ENCODE peak calls at places on chromosomes 11 and 22, in nine cellular contexts. H, C, Y, A, V, T, W, L and U are unnamed samples.

GRCh38 chr11:70431611-70432010 is 33.3 kb downstream of the CTTN start:
- DNase-seq in V (no peak), W (no peak), Y (no peak), C (no peak), L (no peak), A (no peak), H (no peak), T (no peak), U (no peak)

GRCh38 chr22:29308791-29309262 is 2.4 kb downstream of the GAS2L1 start:
- DNase-seq in H (no peak), W (no peak), C (peak; percentile 76), V (no peak), T (no peak), Y (peak; percentile 16), A (no peak), L (no peak), U (peak; percentile 70)

GRCh38 chr22:37804502-37804885 is 3.2 kb upstream of the GCAT start:
- DNase-seq in V (peak; percentile 38), L (no peak), T (no peak), W (no peak), H (no peak), C (peak; percentile 42), Y (peak; percentile 34), A (no peak), U (no peak)

GRCh38 chr11:75492181-75492820 is 33.4 kb downstream of the GDPD5 start:
- DNase-seq in V (no peak), H (no peak), L (no peak), W (no peak), C (no peak), A (no peak), Y (peak; percentile 21), T (no peak), U (no peak)

GRCh38 chr22:50361222-50361621 is 18.1 kb downstream of the PPP6R2 start:
- DNase-seq in W (no peak), H (no peak), T (no peak), Y (no peak), L (no peak), A (no peak), C (no peak), V (no peak), U (no peak)

GRCh38 chr11:94776351-94777321 is 8.5 kb downstream of the AMOTL1 start:
- DNase-seq in W (no peak), L (no peak), H (no peak), T (no peak), C (peak; percentile 83), V (no peak), A (no peak), Y (no peak), U (no peak)

GRCh38 chr11:62145261-62145871 is 21.6 kb downstream of the INCENP start:
- DNase-seq in C (no peak), A (no peak), Y (no peak), W (no peak), H (no peak), T (peak; percentile 23), L (peak; percentile 10), V (no peak), U (peak; percentile 14)

GRCh38 chr11:130666781-130667251 is 218.4 kb downstream of the ADAMTS15 start:
- DNase-seq in Y (no peak), W (no peak), T (no peak), V (no peak), C (peak; percentile 50), H (no peak), A (no peak), L (no peak), U (no peak)

GRCh38 chr11:119741369-119742262 is 12.6 kb upstream of the NECTIN1 start:
- DNase-seq in T (no peak), C (peak; percentile 45), L (peak; percentile 70), W (peak; percentile 52), V (peak; percentile 49), A (no peak), Y (peak; percentile 67), H (no peak), U (no peak)

GRCh38 chr11:28618426-28618825 is 510.2 kb downstream of the METTL15 start:
- DNase-seq in V (no peak), H (no peak), A (no peak), L (no peak), Y (no peak), T (no peak), C (peak; percentile 22), W (no peak), U (no peak)

GRCh38 chr11:7673724-7674434 is 579 bp upstream of the CYB5R2 start:
- DNase-seq in T (no peak), Y (no peak), V (no peak), H (peak; percentile 66), C (peak; percentile 48), L (peak; percentile 67), W (no peak), A (no peak), U (no peak)

GRCh38 chr11:8948901-8949300 is 6.1 kb upstream of the ASCL3 start:
- DNase-seq in A (no peak), T (no peak), W (no peak), H (no peak), Y (no peak), V (no peak), C (no peak), L (no peak), U (no peak)

GRCh38 chr22:31081963-31082605 is 966 bp downstream of the SMTN start:
- DNase-seq in V (no peak), W (no peak), H (no peak), A (no peak), T (no peak), Y (no peak), L (no peak), C (peak; percentile 86), U (no peak)

GRCh38 chr11:44566952-44567875 is 1.8 kb downstream of the CD82 start:
- DNase-seq in Y (no peak), W (no peak), A (no peak), T (no peak), H (no peak), V (no peak), L (no peak), C (no peak), U (no peak)

GRCh38 chr11:8011981-8012444 is 24.9 kb downstream of the EIF3F start:
- DNase-seq in A (no peak), H (no peak), T (no peak), Y (no peak), C (peak; percentile 95), V (no peak), L (no peak), W (no peak), U (no peak)

GRCh38 chr11:74822187-74822586 is 73.5 kb downstream of the RNF169 start:
- DNase-seq in T (no peak), C (peak; percentile 13), W (no peak), H (no peak), Y (no peak), A (no peak), V (peak; percentile 22), L (no peak), U (no peak)

GRCh38 chr22:42949159-42949558 is 65.8 kb downstream of the PACSIN2 start:
- DNase-seq in L (peak; percentile 49), T (no peak), A (no peak), V (peak; percentile 61), W (no peak), C (peak; percentile 91), Y (no peak), H (no peak), U (peak; percentile 79)

GRCh38 chr11:47924184-47924671 is 56.1 kb upstream of the PTPRJ start:
- DNase-seq in Y (no peak), W (no peak), T (no peak), L (no peak), C (peak; percentile 88), A (no peak), V (no peak), H (no peak), U (no peak)

GRCh38 chr11:95577716-95578460 is 211.7 kb downstream of the FAM76B start:
- DNase-seq in T (no peak), H (no peak), W (no peak), C (peak; percentile 92), V (no peak), Y (no peak), L (no peak), A (no peak), U (no peak)

GRCh38 chr11:6755953-6756347 is 15.8 kb downstream of the OR2AG2 start:
- DNase-seq in Y (no peak), V (no peak), A (no peak), T (no peak), H (no peak), C (no peak), L (no peak), W (no peak), U (no peak)

GRCh38 chr11:17259931-17260499 is 16.5 kb upstream of the NUCB2 start:
- DNase-seq in C (peak; percentile 26), L (no peak), A (no peak), T (no peak), Y (no peak), W (no peak), H (no peak), V (no peak), U (no peak)

GRCh38 chr22:27687984-27688545 is 113.5 kb downstream of the MN1 start:
- DNase-seq in Y (no peak), L (no peak), H (no peak), W (no peak), C (peak; percentile 40), T (no peak), V (no peak), A (no peak), U (no peak)

GRCh38 chr22:39457047-39457545 is 284 bp downstream of the MGAT3 start:
- DNase-seq in T (no peak), A (no peak), W (no peak), L (no peak), H (no peak), V (no peak), C (no peak), Y (no peak), U (no peak)
- H3K4me3 ChIP-seq in T (peak overlapping the region; percentile 69), A (no peak overlapping the region), W (peak overlapping the region; percentile 75), L (peak overlapping the region; percentile 60), H (peak overlapping the region; percentile 40), V (peak overlapping the region; percentile 57), C (no peak overlapping the region), Y (no peak overlapping the region), U (peak overlapping the region; percentile 49)

GRCh38 chr11:126417463-126417862 is 62.0 kb downstream of the ST3GAL4 start:
- DNase-seq in T (no peak), A (no peak), Y (no peak), L (no peak), W (no peak), C (no peak), H (no peak), V (no peak), U (no peak)
- H3K4me1 ChIP-seq in T (no peaks in the 10 kb centered on the region), A (peaks cover 4% of the 10 kb centered on the region), Y (peaks cover 4% of the 10 kb centered on the region), L (peaks cover 77% of the 10 kb centered on the region), W (peaks cover 81% of the 10 kb centered on the region), C (peaks cover 14% of the 10 kb centered on the region), H (no peaks in the 10 kb centered on the region), V (peaks cover 59% of the 10 kb centered on the region), U (no peaks in the 10 kb centered on the region)

DNA sequence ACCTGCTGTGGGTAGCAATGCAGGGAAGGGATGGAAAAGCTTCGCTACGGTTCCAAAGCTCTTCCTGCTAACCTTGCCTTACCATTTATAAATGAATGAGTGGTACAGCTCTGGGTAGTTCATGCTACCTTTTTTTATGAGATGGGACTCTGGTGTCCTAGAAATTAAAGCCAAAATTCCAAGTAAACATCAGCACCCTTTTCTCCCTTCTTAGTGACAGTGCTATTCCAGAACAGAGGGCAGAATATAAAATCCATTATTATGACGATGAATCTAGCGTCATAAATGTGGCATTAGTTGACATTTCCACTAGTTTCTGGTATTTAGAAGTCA is 447 bp upstream of the SVIP start:
- DNase-seq in C (no peak), V (no peak), W (no peak), T (no peak), Y (no peak), A (no peak), L (no peak), H (no peak), U (no peak)
- H3K4me3 ChIP-seq in C (peak overlapping the region; percentile 74), V (peak overlapping the region; percentile 93), W (peak overlapping the region; percentile 90), T (peak overlapping the region; percentile 92), Y (peak overlapping the region; percentile 88), A (no peak overlapping the region), L (peak overlapping the region; percentile 98), H (no peak overlapping the region), U (peak overlapping the region; percentile 89)

GRCh38 chr11:12245091-12245490 is 132.3 kb upstream of the PARVA start:
- DNase-seq in V (no peak), A (no peak), W (no peak), Y (no peak), C (peak; percentile 75), L (no peak), T (peak; percentile 80), H (no peak), U (no peak)
- H3K4me1 ChIP-seq in V (peaks cover 21% of the 10 kb centered on the region), A (no peaks in the 10 kb centered on the region), W (peaks cover 75% of the 10 kb centered on the region), Y (no peaks in the 10 kb centered on the region), C (peaks cover 13% of the 10 kb centered on the region), L (peaks cover 62% of the 10 kb centered on the region), T (no peaks in the 10 kb centered on the region), H (peaks cover 12% of the 10 kb centered on the region), U (peaks cover 32% of the 10 kb centered on the region)